ENCODE peak calls at places on chromosome 19, in nine cellular contexts. One of them, this sample, is unnamed.

GRCh38 chr19:50205681-50206138 is 2.3 kb downstream of the MYH14 start:
- DNase-seq in activated CD4-positive, alpha-beta T cell treated with anti-CD3 and anti-CD28 coated beads, Interleukin-2, amount 10 ng/mL, durations not matched to agents 24 days and 14 days: no peak
- DNase-seq in endothelial cell: no peak
- DNase-seq in lower leg skin: no peak
- DNase-seq in psoas muscle: no peak
- DNase-seq in activated T-cell treated with anti-CD3 and anti-CD28 coated beads for 4 hours: no peak
- DNase-seq in ovary: no peak
- DNase-seq in HEK293T: no peak
- DNase-seq in mesothelial cell of epicardium: no peak
- DNase-seq in this sample: no peak

GRCh38 chr19:6161271-6161850 is 25.9 kb downstream of the ACSBG2 start:
- DNase-seq in endothelial cell: no peak
- DNase-seq in HEK293T: peak; percentile 30
- DNase-seq in psoas muscle: no peak
- DNase-seq in activated T-cell treated with anti-CD3 and anti-CD28 coated beads for 4 hours: peak; percentile 24
- DNase-seq in lower leg skin: peak; percentile 80
- DNase-seq in activated CD4-positive, alpha-beta T cell treated with anti-CD3 and anti-CD28 coated beads, Interleukin-2, amount 10 ng/mL, durations not matched to agents 24 days and 14 days: peak; percentile 88
- DNase-seq in mesothelial cell of epicardium: no peak
- DNase-seq in ovary: no peak
- DNase-seq in this sample: no peak

GRCh38 chr19:55283548-55284393 is at the start of gene BRSK1:
- DNase-seq in HEK293T: peak; percentile 46
- DNase-seq in psoas muscle: peak; percentile 53
- DNase-seq in lower leg skin: no peak
- DNase-seq in activated CD4-positive, alpha-beta T cell treated with anti-CD3 and anti-CD28 coated beads, Interleukin-2, amount 10 ng/mL, durations not matched to agents 24 days and 14 days: peak; percentile 82
- DNase-seq in activated T-cell treated with anti-CD3 and anti-CD28 coated beads for 4 hours: peak; percentile 45
- DNase-seq in mesothelial cell of epicardium: peak; percentile 70
- DNase-seq in ovary: peak; percentile 71
- DNase-seq in endothelial cell: peak; percentile 54
- DNase-seq in this sample: peak; percentile 59

GRCh38 chr19:38264486-38265212 is at the start of gene SPINT2:
- DNase-seq in mesothelial cell of epicardium: peak; percentile 83
- DNase-seq in psoas muscle: peak; percentile 55
- DNase-seq in ovary: peak; percentile 67
- DNase-seq in activated CD4-positive, alpha-beta T cell treated with anti-CD3 and anti-CD28 coated beads, Interleukin-2, amount 10 ng/mL, durations not matched to agents 24 days and 14 days: peak; percentile 66
- DNase-seq in endothelial cell: peak; percentile 67
- DNase-seq in activated T-cell treated with anti-CD3 and anti-CD28 coated beads for 4 hours: peak; percentile 24
- DNase-seq in HEK293T: peak; percentile 65
- DNase-seq in lower leg skin: peak; percentile 95
- DNase-seq in this sample: peak; percentile 84

GRCh38 chr19:14425696-14426138 is 6.6 kb upstream of the DDX39A start:
- DNase-seq in mesothelial cell of epicardium: no peak
- DNase-seq in endothelial cell: no peak
- DNase-seq in psoas muscle: no peak
- DNase-seq in ovary: no peak
- DNase-seq in HEK293T: no peak
- DNase-seq in lower leg skin: no peak
- DNase-seq in activated CD4-positive, alpha-beta T cell treated with anti-CD3 and anti-CD28 coated beads, Interleukin-2, amount 10 ng/mL, durations not matched to agents 24 days and 14 days: no peak
- DNase-seq in activated T-cell treated with anti-CD3 and anti-CD28 coated beads for 4 hours: no peak
- DNase-seq in this sample: no peak

GRCh38 chr19:11890634-11891033 is 3.1 kb downstream of the ZNF69 start:
- DNase-seq in activated CD4-positive, alpha-beta T cell treated with anti-CD3 and anti-CD28 coated beads, Interleukin-2, amount 10 ng/mL, durations not matched to agents 24 days and 14 days: no peak
- DNase-seq in activated T-cell treated with anti-CD3 and anti-CD28 coated beads for 4 hours: no peak
- DNase-seq in HEK293T: no peak
- DNase-seq in lower leg skin: no peak
- DNase-seq in mesothelial cell of epicardium: no peak
- DNase-seq in psoas muscle: no peak
- DNase-seq in endothelial cell: no peak
- DNase-seq in ovary: no peak
- DNase-seq in this sample: no peak

GRCh38 chr19:42277821-42278809 is 9.1 kb downstream of the CIC start:
- DNase-seq in lower leg skin: peak; percentile 87
- DNase-seq in ovary: peak; percentile 37
- DNase-seq in endothelial cell: no peak
- DNase-seq in activated CD4-positive, alpha-beta T cell treated with anti-CD3 and anti-CD28 coated beads, Interleukin-2, amount 10 ng/mL, durations not matched to agents 24 days and 14 days: no peak
- DNase-seq in HEK293T: no peak
- DNase-seq in psoas muscle: peak; percentile 53
- DNase-seq in activated T-cell treated with anti-CD3 and anti-CD28 coated beads for 4 hours: no peak
- DNase-seq in mesothelial cell of epicardium: peak; percentile 18
- DNase-seq in this sample: no peak

GRCh38 chr19:38792250-38793111 is 3.5 kb downstream of the LGALS7B start:
- DNase-seq in HEK293T: no peak
- DNase-seq in activated CD4-positive, alpha-beta T cell treated with anti-CD3 and anti-CD28 coated beads, Interleukin-2, amount 10 ng/mL, durations not matched to agents 24 days and 14 days: peak; percentile 76
- DNase-seq in lower leg skin: peak; percentile 92
- DNase-seq in psoas muscle: peak; percentile 78
- DNase-seq in activated T-cell treated with anti-CD3 and anti-CD28 coated beads for 4 hours: no peak
- DNase-seq in ovary: no peak
- DNase-seq in mesothelial cell of epicardium: no peak
- DNase-seq in endothelial cell: peak; percentile 83
- DNase-seq in this sample: no peak

GRCh38 chr19:4035582-4035981 is 28.0 kb downstream of the PIAS4 start:
- DNase-seq in activated T-cell treated with anti-CD3 and anti-CD28 coated beads for 4 hours: no peak
- DNase-seq in endothelial cell: no peak
- DNase-seq in mesothelial cell of epicardium: no peak
- DNase-seq in lower leg skin: no peak
- DNase-seq in activated CD4-positive, alpha-beta T cell treated with anti-CD3 and anti-CD28 coated beads, Interleukin-2, amount 10 ng/mL, durations not matched to agents 24 days and 14 days: no peak
- DNase-seq in psoas muscle: no peak
- DNase-seq in HEK293T: no peak
- DNase-seq in ovary: no peak
- DNase-seq in this sample: no peak

GRCh38 chr19:22882797-22883196 is 50.7 kb downstream of the ZNF723 start:
- DNase-seq in activated CD4-positive, alpha-beta T cell treated with anti-CD3 and anti-CD28 coated beads, Interleukin-2, amount 10 ng/mL, durations not matched to agents 24 days and 14 days: no peak
- DNase-seq in ovary: no peak
- DNase-seq in endothelial cell: no peak
- DNase-seq in mesothelial cell of epicardium: no peak
- DNase-seq in lower leg skin: no peak
- DNase-seq in psoas muscle: no peak
- DNase-seq in activated T-cell treated with anti-CD3 and anti-CD28 coated beads for 4 hours: no peak
- DNase-seq in HEK293T: no peak
- DNase-seq in this sample: no peak

GRCh38 chr19:48565090-48565489 is 13.1 kb downstream of the SULT2B1 start:
- DNase-seq in HEK293T: no peak
- DNase-seq in mesothelial cell of epicardium: no peak
- DNase-seq in ovary: no peak
- DNase-seq in lower leg skin: no peak
- DNase-seq in psoas muscle: no peak
- DNase-seq in endothelial cell: no peak
- DNase-seq in activated T-cell treated with anti-CD3 and anti-CD28 coated beads for 4 hours: no peak
- DNase-seq in activated CD4-positive, alpha-beta T cell treated with anti-CD3 and anti-CD28 coated beads, Interleukin-2, amount 10 ng/mL, durations not matched to agents 24 days and 14 days: no peak
- DNase-seq in this sample: no peak

GRCh38 chr19:18789883-18790565 is 1.1 kb downstream of the COMP start:
- DNase-seq in HEK293T: peak; percentile 72
- DNase-seq in endothelial cell: no peak
- DNase-seq in activated CD4-positive, alpha-beta T cell treated with anti-CD3 and anti-CD28 coated beads, Interleukin-2, amount 10 ng/mL, durations not matched to agents 24 days and 14 days: peak; percentile 68
- DNase-seq in activated T-cell treated with anti-CD3 and anti-CD28 coated beads for 4 hours: peak; percentile 14
- DNase-seq in lower leg skin: no peak
- DNase-seq in psoas muscle: no peak
- DNase-seq in ovary: no peak
- DNase-seq in mesothelial cell of epicardium: no peak
- DNase-seq in this sample: no peak

GRCh38 chr19:58577581-58578429 is 4.7 kb upstream of the MZF1 start:
- DNase-seq in psoas muscle: no peak
- DNase-seq in ovary: peak; percentile 26
- DNase-seq in HEK293T: no peak
- DNase-seq in activated CD4-positive, alpha-beta T cell treated with anti-CD3 and anti-CD28 coated beads, Interleukin-2, amount 10 ng/mL, durations not matched to agents 24 days and 14 days: peak; percentile 57
- DNase-seq in endothelial cell: no peak
- DNase-seq in activated T-cell treated with anti-CD3 and anti-CD28 coated beads for 4 hours: no peak
- DNase-seq in mesothelial cell of epicardium: no peak
- DNase-seq in lower leg skin: peak; percentile 72
- DNase-seq in this sample: no peak

GRCh38 chr19:6801397-6802086 is 29.0 kb downstream of the VAV1 start:
- DNase-seq in endothelial cell: no peak
- DNase-seq in ovary: no peak
- DNase-seq in psoas muscle: peak; percentile 79
- DNase-seq in activated T-cell treated with anti-CD3 and anti-CD28 coated beads for 4 hours: peak; percentile 70
- DNase-seq in mesothelial cell of epicardium: no peak
- DNase-seq in lower leg skin: peak; percentile 91
- DNase-seq in HEK293T: no peak
- DNase-seq in activated CD4-positive, alpha-beta T cell treated with anti-CD3 and anti-CD28 coated beads, Interleukin-2, amount 10 ng/mL, durations not matched to agents 24 days and 14 days: peak; percentile 93
- DNase-seq in this sample: no peak

GRCh38 chr19:11464333-11465265 is 16.2 kb downstream of the ELAVL3 start:
- DNase-seq in ovary: no peak
- DNase-seq in activated T-cell treated with anti-CD3 and anti-CD28 coated beads for 4 hours: no peak
- DNase-seq in psoas muscle: no peak
- DNase-seq in HEK293T: no peak
- DNase-seq in mesothelial cell of epicardium: no peak
- DNase-seq in lower leg skin: no peak
- DNase-seq in activated CD4-positive, alpha-beta T cell treated with anti-CD3 and anti-CD28 coated beads, Interleukin-2, amount 10 ng/mL, durations not matched to agents 24 days and 14 days: no peak
- DNase-seq in endothelial cell: no peak
- DNase-seq in this sample: no peak

GRCh38 chr19:40611096-40611495 is 9.9 kb downstream of the LTBP4 start:
- DNase-seq in mesothelial cell of epicardium: no peak
- DNase-seq in activated T-cell treated with anti-CD3 and anti-CD28 coated beads for 4 hours: no peak
- DNase-seq in psoas muscle: no peak
- DNase-seq in lower leg skin: peak; percentile 89
- DNase-seq in endothelial cell: no peak
- DNase-seq in activated CD4-positive, alpha-beta T cell treated with anti-CD3 and anti-CD28 coated beads, Interleukin-2, amount 10 ng/mL, durations not matched to agents 24 days and 14 days: no peak
- DNase-seq in HEK293T: no peak
- DNase-seq in ovary: peak; percentile 33
- DNase-seq in this sample: no peak

This sample was measured in NCI-H2107.